ENCODE peak calls at places on chromosomes 2 and 18, in six cellular contexts. I, G, D, N, M and P are unnamed samples. For H3K4me1, the result is how much of the 10 kb centered on the place peaks cover.

GRCh38 chr2:240482141-240482540 is 46.7 kb downstream of the GPC1 start:
- DNase-seq in I (no peak), G (no peak), D (no peak), N (no peak), M (no peak), P (no peak)

GRCh38 chr2:217429981-217430500 is 570.2 kb upstream of the TNP1 start:
- DNase-seq in I (peak), G (no peak), D (no peak), N (no peak), M (no peak), P (peak)

GRCh38 chr2:208466133-208466919 is 59.7 kb downstream of the PTH2R start:
- DNase-seq in I (peak), G (peak), D (peak), N (peak), M (peak), P (peak)

GRCh38 chr2:143558665-143559064 is 429.4 kb downstream of the ARHGAP15 start:
- DNase-seq in I (peak), G (no peak), D (no peak), N (no peak), M (no peak), P (peak)

GRCh38 chr2:158191076-158191566 is 89.4 kb downstream of the UPP2 start:
- DNase-seq in I (peak), G (peak), D (no peak), N (peak), M (peak), P (peak)

GRCh38 chr18:13269599-13270011 is 51.0 kb downstream of the LDLRAD4 start:
- DNase-seq in I (peak), G (no peak), D (no peak), N (no peak), M (no peak), P (peak)

GRCh38 chr2:55163895-55164509 is 68.1 kb downstream of the CLHC1 start:
- DNase-seq in I (peak), G (no peak), D (peak), N (no peak), M (no peak), P (peak)

GRCh38 chr2:1153959-1154358 is 203.3 kb downstream of the SNTG2 start:
- DNase-seq in I (no peak), G (no peak), D (no peak), N (no peak), M (no peak), P (no peak)

GRCh38 chr18:35005963-35006577 is 35.1 kb upstream of the MAPRE2 start:
- DNase-seq in I (peak), G (peak), D (peak), N (peak), M (peak), P (peak)

GRCh38 chr18:56576826-56577573 is 61.4 kb downstream of the TXNL1 start:
- DNase-seq in I (peak), G (no peak), D (no peak), N (no peak), M (no peak), P (no peak)

GRCh38 chr2:240423788-240424191 is 11.7 kb upstream of the GPC1 start:
- DNase-seq in I (no peak), G (no peak), D (no peak), N (no peak), M (no peak), P (no peak)

GRCh38 chr18:75846321-75846720 is 418.8 kb upstream of the SMIM21 start:
- DNase-seq in I (no peak), G (no peak), D (no peak), N (no peak), M (no peak), P (no peak)

GRCh38 chr2:196259507-196260481 is 88.4 kb upstream of the STK17B start:
- DNase-seq in I (peak), G (no peak), D (peak), N (no peak), M (no peak), P (peak)

GRCh38 chr2:162890690-162891311 is 52.2 kb upstream of the KCNH7 start:
- DNase-seq in I (peak), G (peak), D (peak), N (peak), M (peak), P (peak)

GRCh38 chr2:127413782-127414743 is 4.2 kb upstream of the PROC start:
- DNase-seq in I (peak), G (no peak), D (peak), N (no peak), M (no peak), P (peak)

GRCh38 chr2:86786001-86786536 is 4.6 kb downstream of the CD8A start:
- DNase-seq in I (no peak), G (no peak), D (no peak), N (no peak), M (no peak), P (no peak)

GRCh38 chr2:37796481-37796880 is 125.0 kb upstream of the CDC42EP3 start:
- DNase-seq in I (no peak), G (no peak), D (no peak), N (no peak), M (no peak), P (no peak)

GRCh38 chr2:127857494-127857818 is 499 bp downstream of the POLR2D start:
- DNase-seq in I (peak), G (peak), D (no peak), N (peak), M (no peak), P (no peak)

GRCh38 chr2:218060950-218061660 is 7.9 kb upstream of the RUFY4 start:
- DNase-seq in I (no peak), G (no peak), D (no peak), N (no peak), M (no peak), P (no peak)

GRCh38 chr2:96817882-96818281 is 1.8 kb downstream of the CNNM3 start:
- DNase-seq in I (no peak), G (no peak), D (no peak), N (no peak), M (no peak), P (no peak)

GRCh38 chr2:96821113-96821512 is 5.0 kb downstream of the CNNM3 start:
- DNase-seq in I (no peak), G (no peak), D (no peak), N (no peak), M (no peak), P (no peak)

GRCh38 chr2:96822786-96823185 is 6.7 kb downstream of the CNNM3 start:
- DNase-seq in I (no peak), G (no peak), D (no peak), N (no peak), M (no peak), P (no peak)

GRCh38 chr2:96819101-96819875 is 3.2 kb downstream of the CNNM3 start:
- DNase-seq in I (no peak), G (no peak), D (no peak), N (no peak), M (no peak), P (no peak)

GRCh38 chr2:96819876-96820511 is 3.9 kb downstream of the CNNM3 start:
- DNase-seq in I (no peak), G (no peak), D (no peak), N (no peak), M (no peak), P (no peak)
- H3K4me1 ChIP-seq in I (under half), G (under half), D (under half), N (under half), M (under half), P (under half)

DNA sequence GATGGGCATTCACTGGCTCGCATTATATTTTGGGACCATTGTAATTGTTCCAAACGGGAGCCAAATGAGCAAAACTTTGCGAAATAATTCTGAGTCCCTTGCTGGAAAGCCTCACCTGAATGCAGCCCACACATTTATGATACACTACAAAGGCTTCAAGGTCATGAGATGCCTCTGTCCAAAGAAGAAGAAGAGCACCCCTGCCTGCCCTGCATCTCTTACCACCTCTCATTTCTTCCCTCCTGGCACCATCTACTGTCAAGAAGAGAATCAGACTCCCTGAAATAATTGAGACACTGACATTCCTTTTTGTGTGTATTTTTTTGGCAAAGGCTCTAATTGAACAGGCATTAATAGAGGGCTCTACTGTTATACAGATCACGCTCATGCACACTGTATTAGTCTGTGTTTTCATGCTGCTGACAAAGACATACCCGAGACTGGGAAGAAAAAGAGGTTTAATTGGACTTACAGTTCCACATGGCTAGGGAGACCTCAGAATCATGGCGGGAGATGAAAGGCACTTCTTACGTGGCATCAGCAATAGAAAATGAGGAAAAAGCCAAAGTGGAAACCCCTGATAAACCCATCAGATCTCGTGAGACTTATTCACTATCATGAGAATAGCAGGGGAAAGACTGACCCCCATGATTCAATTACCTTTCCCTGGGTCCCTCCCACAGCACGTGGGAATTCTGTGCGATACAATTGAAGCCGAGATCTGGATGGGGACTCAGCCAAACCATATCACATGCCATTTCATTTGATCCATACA is 176.3 kb downstream of the ALPK2 start:
- DNase-seq in I (no peak), G (no peak), D (no peak), N (no peak), M (no peak), P (no peak)
- H2AFZ ChIP-seq in I (no peak), G (no peak), D (no peak), N (peak), M (no peak), P (no peak)

GRCh38 chr2:236164201-236164982 is 3.8 kb downstream of the GBX2 start:
- DNase-seq in I (peak), G (no peak), D (peak), N (peak), M (no peak), P (peak)
- TF ChIP-seq EZH2 in I (no peak), G (no peak), D (no peak), N (peak), M (no peak), P (peak)

DNA sequence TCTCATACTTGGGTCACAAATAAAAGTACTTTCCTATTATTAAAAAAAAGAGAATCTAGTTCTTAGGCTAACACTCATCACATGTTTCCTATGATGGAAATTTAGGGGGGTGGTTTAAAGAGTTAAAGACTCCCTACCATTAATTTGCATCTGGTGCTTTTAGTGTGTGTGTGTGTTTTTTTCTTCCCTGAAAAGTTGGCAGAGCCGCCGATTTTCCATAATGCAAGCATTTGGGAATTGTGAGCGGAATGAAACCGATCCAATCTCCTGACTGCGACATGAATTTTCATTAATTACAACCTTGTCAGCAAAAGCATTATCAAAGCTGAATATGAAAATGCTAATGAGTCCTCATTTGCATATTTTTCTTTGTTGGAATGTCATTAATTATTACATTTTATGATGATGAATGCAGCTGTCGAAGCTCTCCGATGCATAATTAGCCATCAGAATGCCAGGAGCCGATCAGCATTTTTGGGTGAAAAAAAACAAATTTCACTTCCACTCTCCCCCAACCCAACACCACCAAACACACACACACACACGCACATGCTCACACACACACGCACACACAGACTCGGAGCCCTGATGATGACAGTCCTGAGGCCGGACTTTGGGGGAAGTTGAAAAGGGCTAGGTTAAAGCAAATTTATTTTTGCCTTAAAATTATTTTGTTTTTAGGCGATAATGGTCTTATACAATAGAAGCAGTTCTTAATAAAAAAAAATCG is 165.4 kb downstream of the TCF4 start:
- DNase-seq in I (peak), G (no peak), D (peak), N (no peak), M (no peak), P (peak)
- H3K4me1 ChIP-seq in I (under half), G (under half), D (under half), N (half or more), M (under half), P (under half)

DNA sequence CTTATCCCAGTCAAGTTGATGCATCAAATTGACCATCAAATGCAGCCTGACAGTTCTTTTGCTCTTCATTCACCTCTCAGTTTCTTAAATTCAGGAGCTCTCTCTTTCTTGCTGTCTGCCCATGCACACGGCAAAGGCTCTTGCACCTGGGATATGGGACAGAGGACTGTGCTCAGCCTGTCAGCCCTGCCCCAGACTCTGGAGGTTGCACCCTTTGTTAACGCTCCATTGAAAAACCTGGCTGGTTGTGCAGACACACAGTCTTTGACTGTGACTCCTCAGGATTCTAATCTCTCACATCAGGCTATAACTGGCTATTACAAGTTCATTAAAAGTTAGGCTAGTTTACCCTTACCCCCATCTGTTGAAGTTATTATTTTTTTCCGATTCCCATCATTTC is 1032.5 kb downstream of the SOCS6 start:
- DNase-seq in I (no peak), G (no peak), D (no peak), N (no peak), M (no peak), P (no peak)
- H2AFZ ChIP-seq in I (no peak), G (peak), D (no peak), N (no peak), M (no peak), P (no peak)

GRCh38 chr2:171999604-172000469 is at the start of gene METAP1D:
- DNase-seq in I (peak), G (peak), D (peak), N (peak), M (peak), P (peak)
- TF ChIP-seq EZH2 in I (no peak), G (no peak), D (no peak), N (no peak), M (no peak), P (no peak)

GRCh38 chr2:216114476-216115223 is 5.5 kb downstream of the XRCC5 start:
- DNase-seq in I (peak), G (peak), D (peak), N (peak), M (peak), P (peak)
- H3K4me1 ChIP-seq in I (under half), G (under half), D (under half), N (under half), M (under half), P (half or more)

GRCh38 chr18:23627325-23627724 is 35.4 kb downstream of the ANKRD29 start:
- DNase-seq in I (peak), G (no peak), D (peak), N (no peak), M (peak), P (peak)
- H2AFZ ChIP-seq in I (no peak), G (no peak), D (peak), N (no peak), M (peak), P (no peak)

DNA sequence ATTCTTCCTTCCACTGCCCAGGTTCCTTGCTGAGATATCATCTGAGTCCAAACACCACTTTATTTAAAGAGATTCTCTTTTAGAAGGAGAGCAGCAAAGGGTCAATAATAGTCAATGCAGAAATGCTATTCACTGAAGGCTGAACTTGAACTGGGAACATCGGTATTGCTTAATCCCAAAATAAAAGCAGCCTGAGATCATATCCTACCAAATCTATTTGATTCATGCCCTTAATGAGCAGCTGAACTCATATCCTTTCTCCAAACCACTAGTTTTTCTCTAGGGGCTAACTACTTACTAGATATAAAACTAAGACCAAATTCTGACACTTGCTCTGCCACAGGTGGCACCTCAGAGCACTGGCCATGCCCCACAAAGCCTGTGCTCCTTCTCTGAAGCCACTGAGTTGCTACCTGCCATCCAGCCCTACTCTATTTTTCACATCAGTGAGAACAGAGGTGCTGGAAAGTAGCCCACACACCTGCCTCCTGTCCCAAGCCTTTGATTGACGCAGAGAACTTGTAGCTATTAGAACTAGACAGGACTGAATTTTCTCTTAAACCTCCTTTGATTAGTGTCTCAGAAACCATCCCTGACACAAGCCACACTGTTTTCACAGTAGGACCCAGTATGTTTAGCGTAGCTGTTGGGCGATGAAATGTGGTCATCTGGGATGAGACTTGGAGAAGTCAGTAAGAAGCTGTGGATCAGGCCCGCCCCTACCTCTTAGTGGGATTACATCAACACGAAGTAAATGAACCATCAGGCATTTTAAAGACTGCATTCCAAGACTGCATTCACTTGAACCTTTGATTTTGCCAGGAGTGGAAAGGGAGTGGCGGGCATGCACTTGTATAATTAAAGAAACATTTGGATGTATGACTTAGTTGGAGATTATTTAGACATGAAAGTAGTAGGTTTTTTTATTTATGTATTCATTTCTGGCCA is 124.3 kb downstream of the RBMS1 start:
- DNase-seq in I (peak), G (peak), D (no peak), N (no peak), M (no peak), P (peak)
- TF ChIP-seq EZH2 in I (no peak), G (no peak), D (no peak), N (no peak), M (no peak), P (no peak)

DNA sequence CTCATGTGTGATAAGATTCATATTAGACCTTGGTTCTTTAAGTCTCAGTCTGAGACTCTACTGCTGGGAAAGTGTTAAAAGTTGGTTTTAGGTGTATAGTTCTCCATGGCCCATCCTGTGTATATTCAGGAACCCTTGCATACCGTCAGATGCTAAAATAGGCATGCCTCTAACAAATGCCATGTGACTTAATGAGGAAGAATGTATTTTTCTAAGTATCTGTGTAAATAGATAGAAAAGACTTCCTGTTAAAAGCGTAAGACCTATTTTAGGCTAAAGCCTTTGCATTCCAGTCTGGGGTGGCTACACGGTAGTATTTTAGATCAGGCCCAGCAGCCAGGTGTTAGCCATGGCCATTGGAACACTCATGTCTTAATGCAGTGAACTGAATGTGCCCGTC is 73.3 kb downstream of the RHBDD1 start:
- DNase-seq in I (peak), G (peak), D (no peak), N (no peak), M (no peak), P (no peak)
- H3K4me1 ChIP-seq in I (under half), G (half or more), D (under half), N (under half), M (under half), P (under half)